ENCODE peak calls at places on chromosomes 11 and 22, in eight cellular contexts. U, X, B, V, M, Q, D and H are unnamed samples.

GRCh38 chr11:109960831-109961230 is 132.4 kb upstream of the ZC3H12C start:
- DNase-seq in Q (peak; percentile 79), D (no peak), X (peak; percentile 44), U (no peak), B (peak; percentile 93), M (peak; percentile 83), V (no peak), H (no peak)

GRCh38 chr11:111059726-111060125 is 185.8 kb upstream of the POU2AF2 start:
- DNase-seq in V (no peak), B (no peak), U (no peak), M (no peak), D (no peak), Q (no peak), X (no peak), H (no peak)

GRCh38 chr22:20811971-20812660 is 38.2 kb downstream of the SERPIND1 start:
- DNase-seq in X (no peak), M (no peak), V (no peak), D (no peak), B (no peak), U (no peak), Q (peak; percentile 11), H (no peak)

GRCh38 chr11:105215528-105215927 is 76.0 kb upstream of the CARD18 start:
- DNase-seq in M (no peak), X (no peak), Q (no peak), B (no peak), D (no peak), V (no peak), U (no peak), H (no peak)

GRCh38 chr11:102798012-102798746 is at the start of gene MMP1:
- DNase-seq in V (no peak), B (no peak), D (no peak), M (no peak), Q (no peak), X (no peak), U (no peak), H (no peak)

GRCh38 chr11:129331217-129331616 is 44.4 kb upstream of the BARX2 start:
- DNase-seq in U (peak; percentile 6), B (no peak), V (no peak), M (peak; percentile 38), X (no peak), Q (no peak), D (no peak), H (no peak)

GRCh38 chr22:48968201-48968959 is 859.3 kb downstream of the BRD1 start:
- DNase-seq in V (no peak), Q (peak; percentile 39), M (peak; percentile 52), X (no peak), D (no peak), B (peak; percentile 13), U (peak; percentile 11), H (no peak)

GRCh38 chr11:20584093-20584774 is 15.2 kb upstream of the SLC6A5 start:
- DNase-seq in M (no peak), Q (no peak), B (no peak), X (no peak), U (peak; percentile 8), V (no peak), D (no peak), H (no peak)

GRCh38 chr11:123129920-123130319 is 65.1 kb downstream of the CLMP start:
- DNase-seq in V (no peak), M (no peak), Q (no peak), X (no peak), B (no peak), D (no peak), U (no peak), H (no peak)

GRCh38 chr11:2484576-2485125 is 39.8 kb downstream of the KCNQ1 start:
- DNase-seq in X (no peak), B (no peak), D (peak; percentile 1), V (no peak), Q (no peak), U (no peak), M (no peak), H (no peak)

GRCh38 chr22:28019360-28019759 is 100.3 kb upstream of the PITPNB start:
- DNase-seq in B (no peak), V (no peak), X (no peak), D (no peak), U (no peak), Q (peak; percentile 39), M (no peak), H (no peak)

GRCh38 chr11:35649984-35650383 is 12.6 kb upstream of the TRIM44 start:
- DNase-seq in X (no peak), U (no peak), B (no peak), V (no peak), D (no peak), M (no peak), Q (no peak), H (no peak)

GRCh38 chr11:85787809-85788805 is 22.8 kb downstream of the SYTL2 start:
- DNase-seq in X (no peak), D (no peak), U (peak; percentile 95), M (peak; percentile 9), V (no peak), B (no peak), Q (no peak), H (no peak)

GRCh38 chr11:86524603-86525352 is 147.6 kb downstream of the ME3 start:
- DNase-seq in X (no peak), U (peak; percentile 79), B (no peak), Q (no peak), M (no peak), V (no peak), D (no peak), H (no peak)

GRCh38 chr22:41216984-41217383 is 11.9 kb downstream of the L3MBTL2 start:
- DNase-seq in U (no peak), D (no peak), Q (no peak), X (no peak), M (no peak), B (no peak), V (no peak), H (no peak)

GRCh38 chr22:41215409-41215808 is 10.3 kb downstream of the L3MBTL2 start:
- DNase-seq in D (no peak), M (no peak), V (no peak), U (no peak), Q (no peak), X (no peak), B (no peak), H (no peak)

GRCh38 chr22:41215926-41216325 is 10.8 kb downstream of the L3MBTL2 start:
- DNase-seq in M (no peak), V (no peak), Q (no peak), B (no peak), X (no peak), D (no peak), U (no peak), H (no peak)

GRCh38 chr22:41222846-41223507 is 17.8 kb downstream of the CHADL start:
- DNase-seq in V (no peak), B (no peak), X (no peak), M (no peak), U (no peak), Q (no peak), D (no peak), H (no peak)

GRCh38 chr22:41217553-41218157 is 12.5 kb downstream of the L3MBTL2 start:
- DNase-seq in D (no peak), V (no peak), X (peak; percentile 58), B (peak; percentile 69), M (peak; percentile 52), U (no peak), Q (no peak), H (peak; percentile 66)
- TF ChIP-seq POLR2A in D (no peak), V (no peak), X (peak; percentile 46), B (no peak), M (peak; percentile 23), U (no peak), Q (no peak), H (peak; percentile 26)

DNA sequence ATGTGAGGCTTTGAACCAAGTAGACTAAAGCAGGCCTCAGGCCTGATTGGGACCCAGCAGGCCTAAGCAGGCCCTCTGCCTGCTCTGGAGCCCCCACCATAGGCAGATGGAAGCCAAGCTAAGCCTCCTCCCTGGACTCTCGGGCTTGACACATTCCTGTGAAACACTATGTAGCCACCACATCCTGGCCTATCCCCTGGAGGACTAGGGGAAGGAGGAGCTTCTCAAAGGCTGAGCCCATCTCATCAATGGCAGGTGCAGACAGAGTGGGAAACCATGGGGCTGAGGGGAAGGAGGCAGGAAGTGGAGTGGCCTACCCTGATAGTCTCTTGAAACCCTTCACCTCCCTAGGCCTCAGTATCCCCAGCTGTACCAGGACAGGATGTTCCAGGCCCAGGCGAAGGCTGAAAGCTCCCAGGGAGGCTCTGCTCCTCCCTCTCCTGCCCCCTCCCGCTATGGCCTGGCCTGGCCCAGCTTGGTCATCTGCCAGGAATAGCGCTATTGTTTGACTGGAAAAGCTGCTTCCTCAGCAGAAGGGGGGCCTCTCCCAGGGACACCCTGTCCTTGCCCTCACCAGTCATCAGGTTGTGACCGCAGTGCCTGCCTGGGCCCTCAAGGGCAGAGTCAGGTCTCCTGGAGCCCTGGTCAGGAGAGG is 1.5 kb upstream of the CASTOR1 start:
- DNase-seq in B (peak; percentile 94), D (no peak), M (peak; percentile 93), X (peak; percentile 87), U (no peak), Q (peak; percentile 92), V (no peak), H (peak; percentile 42)
- TF ChIP-seq POLR2A in B (no peak), D (no peak), M (no peak), X (peak; percentile 33), U (no peak), Q (no peak), V (peak; percentile 19), H (no peak)

GRCh38 chr22:39522567-39523300 is 2.4 kb downstream of the ATF4 start:
- DNase-seq in D (no peak), Q (no peak), V (no peak), B (no peak), U (peak; percentile 41), M (peak; percentile 72), X (no peak), H (peak; percentile 65)
- TF ChIP-seq POLR2A in D (peak; percentile 87), Q (no peak), V (peak; percentile 88), B (no peak), U (peak; percentile 12), M (peak; percentile 39), X (no peak), H (peak; percentile 68)

GRCh38 chr22:50274311-50274710 is 4.1 kb upstream of the MAPK11 start:
- DNase-seq in V (no peak), Q (peak; percentile 73), M (peak; percentile 71), D (peak; percentile 43), B (peak; percentile 78), X (no peak), U (peak; percentile 70), H (peak; percentile 50)
- TF ChIP-seq POLR2A in V (no peak), Q (no peak), M (no peak), D (no peak), B (no peak), X (no peak), U (no peak), H (no peak)

DNA sequence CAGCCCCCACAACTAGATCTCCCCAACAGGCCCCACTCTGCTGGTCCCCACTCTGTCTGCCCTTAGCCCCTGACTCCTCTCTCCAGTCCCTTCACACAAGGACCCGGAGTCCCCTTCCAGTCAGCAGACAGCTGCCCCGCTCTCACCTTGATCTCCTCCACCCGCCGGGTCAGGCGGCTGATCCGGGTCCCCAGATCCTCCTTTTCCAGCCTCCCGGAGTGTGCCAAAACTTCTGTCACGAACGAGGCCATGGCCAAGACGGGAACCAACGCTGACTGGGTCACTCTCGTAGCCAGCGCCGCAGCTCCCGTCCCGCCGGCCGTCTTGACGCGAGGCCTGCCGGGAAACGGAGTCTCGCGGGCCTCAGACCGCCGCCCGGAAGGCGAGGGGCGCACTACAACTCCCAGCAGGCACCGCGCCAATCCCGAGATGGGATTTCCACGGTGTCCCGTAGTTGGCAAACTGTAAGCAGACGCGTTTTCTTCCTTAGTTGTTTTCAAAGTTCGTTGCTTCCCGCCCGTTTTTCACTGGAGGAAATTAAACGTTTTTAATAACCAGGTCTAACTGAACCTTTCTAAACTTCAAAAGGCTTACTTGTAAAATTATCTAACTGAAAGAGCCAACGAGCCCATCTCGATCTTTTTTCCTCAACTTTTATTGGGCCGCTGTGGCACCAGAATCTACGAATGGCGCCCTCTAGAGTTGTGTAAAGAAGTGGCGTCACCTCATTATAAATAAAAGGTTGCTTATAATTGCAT is at the start of gene ZW10:
- DNase-seq in V (peak; percentile 86), U (peak; percentile 94), Q (peak; percentile 98), B (peak; percentile 97), X (peak; percentile 95), M (peak; percentile 97), D (peak; percentile 90), H (peak; percentile 96)
- TF ChIP-seq POLR2A in V (peak; percentile 93), U (peak; percentile 70), Q (peak; percentile 38), B (no peak), X (peak; percentile 42), M (peak; percentile 68), D (peak; percentile 86), H (peak; percentile 74)